ENCODE peak calls at places on chromosome 12, in four cellular contexts. Y, S, R and W are unnamed samples.

GRCh38 chr12:58420496-58420895 is 479.1 kb downstream of the ATP23 start:
- DNase-seq in R (no peak), S (no peak), Y (no peak), W (no peak)

GRCh38 chr12:55719371-55719770 is 822 bp upstream of the RDH5 start:
- DNase-seq in S (no peak), R (no peak), Y (no peak), W (no peak)

GRCh38 chr12:639566-639965 is 23.7 kb downstream of the NINJ2 start:
- DNase-seq in Y (no peak), R (no peak), S (no peak), W (no peak)

GRCh38 chr12:24113701-24114100 is 164.2 kb upstream of the SOX5 start:
- DNase-seq in Y (no peak), S (no peak), R (no peak), W (no peak)

GRCh38 chr12:25384038-25384953 is 133.6 kb upstream of the KRAS start:
- DNase-seq in Y (no peak), S (no peak), R (no peak), W (no peak)

GRCh38 chr12:124993568-124994434 is at the start of gene BRI3BP:
- DNase-seq in S (peak; percentile 70), R (peak; percentile 2), Y (peak; percentile 27), W (no peak)

GRCh38 chr12:82874935-82875334 is 188.2 kb downstream of the TMTC2 start:
- DNase-seq in S (no peak), Y (peak; percentile 80), R (no peak), W (no peak)

GRCh38 chr12:76368230-76368629 is 20.0 kb upstream of the BBS10 start:
- DNase-seq in Y (no peak), S (no peak), R (no peak), W (no peak)

GRCh38 chr12:119940881-119941280 is 48.2 kb upstream of the BICDL1 start:
- DNase-seq in S (no peak), Y (no peak), R (no peak), W (no peak)

GRCh38 chr12:123907726-123908476 is 64.7 kb downstream of the CCDC92 start:
- DNase-seq in S (no peak), R (no peak), Y (peak; percentile 38), W (no peak)

GRCh38 chr12:102120886-102121285 is 903 bp downstream of the PARPBP start:
- DNase-seq in Y (peak; percentile 3), S (no peak), R (no peak), W (no peak)

GRCh38 chr12:11654338-11654737 is 4.9 kb downstream of the ETV6 start:
- DNase-seq in R (no peak), Y (no peak), S (no peak), W (no peak)

GRCh38 chr12:78002878-78003277 is 172.2 kb downstream of the NAV3 start:
- DNase-seq in S (no peak), Y (no peak), R (no peak), W (no peak)

GRCh38 chr12:63994704-63995103 is 150.2 kb downstream of the SRGAP1 start:
- DNase-seq in Y (no peak), R (no peak), S (no peak), W (no peak)

GRCh38 chr12:120367252-120367923 is 1.6 kb downstream of the MSI1 start:
- DNase-seq in Y (no peak), R (no peak), S (no peak), W (no peak)